ENCODE peak calls at places on chromosomes 3 and 15, in four cellular contexts. D is skeletal muscle cell; M is HT1080; G is activated naive CD4-positive, alpha-beta T cell. O is an unnamed sample.
A peak's percentile ranks its signal among the peaks of the same experiment; 100 is the strongest.

GRCh38 chr15:31437686-31438085 is 111.1 kb downstream of the KLF13 start:
- DNase-seq in D (no peak), M (no peak), G (no peak), O (no peak)

GRCh38 chr3:16311960-16312451 is 47.0 kb downstream of the OXNAD1 start:
- DNase-seq in D (no peak), M (peak; percentile 55), G (peak; percentile 36), O (no peak)

GRCh38 chr3:172154768-172155649 is 115.6 kb downstream of the FNDC3B start:
- DNase-seq in D (no peak), M (no peak), G (no peak), O (no peak)

GRCh38 chr15:25763206-25763880 is 99.8 kb downstream of the ATP10A start:
- DNase-seq in D (no peak), M (peak; percentile 47), G (no peak), O (no peak)

GRCh38 chr3:78605178-78605577 is 1162.6 kb downstream of the ROBO1 start:
- DNase-seq in D (no peak), M (no peak), G (no peak), O (no peak)

GRCh38 chr3:170044280-170044679 is 6.5 kb downstream of the GPR160 start:
- DNase-seq in D (no peak), M (no peak), G (no peak), O (no peak)

GRCh38 chr3:30393079-30393478 is 213.3 kb upstream of the TGFBR2 start:
- DNase-seq in D (no peak), M (no peak), G (no peak), O (no peak)

GRCh38 chr3:112747624-112748023 is 99.0 kb downstream of the CD200R1L start:
- DNase-seq in D (no peak), M (no peak), G (no peak), O (no peak)

GRCh38 chr3:176879710-176880109 is 317.6 kb downstream of the TBL1XR1 start:
- DNase-seq in D (no peak), M (no peak), G (no peak), O (no peak)

GRCh38 chr15:28903555-28903954 is 17.8 kb downstream of the APBA2 start:
- DNase-seq in D (no peak), M (no peak), G (no peak), O (no peak)

GRCh38 chr15:40460404-40460803 is 10.4 kb upstream of the CHST14 start:
- DNase-seq in D (no peak), M (no peak), G (no peak), O (no peak)

GRCh38 chr3:44419159-44419922 is 58.1 kb downstream of the ZNF445 start:
- DNase-seq in D (no peak), M (no peak), G (no peak), O (no peak)

GRCh38 chr3:8964436-8965370 is 1.4 kb upstream of the RAD18 start:
- DNase-seq in D (peak; percentile 49), M (peak; percentile 96), G (no peak), O (no peak)

GRCh38 chr15:37709669-37710068 is 224.8 kb upstream of the TMCO5A start:
- DNase-seq in D (no peak), M (no peak), G (no peak), O (no peak)

GRCh38 chr15:61195116-61196002 is 33.7 kb downstream of the RORA start:
- DNase-seq in D (peak; percentile 3), M (peak; percentile 54), G (no peak), O (no peak)

GRCh38 chr3:148646126-148646660 is 51.5 kb upstream of the AGTR1 start:
- DNase-seq in D (no peak), M (no peak), G (no peak), O (no peak)

GRCh38 chr15:89825264-89825940 is 10.8 kb upstream of the ANPEP start:
- DNase-seq in D (no peak), M (no peak), G (no peak), O (no peak)

GRCh38 chr3:102525624-102526023 is 90.8 kb downstream of the ZPLD1 start:
- DNase-seq in D (no peak), M (no peak), G (no peak), O (no peak)

GRCh38 chr3:50616003-50616769 is 765 bp upstream of the MAPKAPK3 start:
- DNase-seq in D (no peak), M (peak; percentile 78), G (peak; percentile 62), O (no peak)

GRCh38 chr15:35393403-35393802 is 152.6 kb downstream of the DPH6 start:
- DNase-seq in D (no peak), M (no peak), G (no peak), O (no peak)

GRCh38 chr3:13115616-13115910 is 42.3 kb upstream of the IQSEC1 start:
- DNase-seq in D (no peak), M (no peak), G (no peak), O (no peak)

GRCh38 chr3:161284989-161285388 is 63.9 kb downstream of the NMD3 start:
- DNase-seq in D (no peak), M (no peak), G (no peak), O (no peak)

GRCh38 chr3:118228151-118228550 is 806.5 kb downstream of the IGSF11 start:
- DNase-seq in D (no peak), M (no peak), G (no peak), O (no peak)

GRCh38 chr15:71084264-71084663 is 31.0 kb upstream of the THSD4 start:
- DNase-seq in D (no peak), M (no peak), G (no peak), O (no peak)

GRCh38 chr15:97196066-97197027 is 764.2 kb upstream of the ARRDC4 start:
- DNase-seq in D (no peak), M (no peak), G (no peak), O (no peak)

GRCh38 chr15:77292924-77293558 is 126.9 kb downstream of the PEAK1 start:
- DNase-seq in D (no peak), M (no peak), G (no peak), O (no peak)

GRCh38 chr3:42498034-42498433 is 4.4 kb upstream of the VIPR1 start:
- DNase-seq in D (no peak), M (no peak), G (no peak), O (no peak)

GRCh38 chr3:123157598-123158287 is 44.0 kb upstream of the SEC22A start:
- DNase-seq in D (no peak), M (no peak), G (no peak), O (no peak)

GRCh38 chr3:52834871-52835501 is at the start of gene MUSTN1:
- DNase-seq in D (peak; percentile 19), M (no peak), G (no peak), O (no peak)

GRCh38 chr3:129824926-129825541 is 68.5 kb downstream of the TMCC1 start:
- DNase-seq in D (no peak), M (peak; percentile 56), G (no peak), O (no peak)

GRCh38 chr15:91752081-91752810 is 101.3 kb upstream of the SLCO3A1 start:
- DNase-seq in D (no peak), M (no peak), G (no peak), O (no peak)

GRCh38 chr15:82549199-82549665 is 9.0 kb upstream of the RPS17 start:
- DNase-seq in D (no peak), M (no peak), G (no peak), O (no peak)

GRCh38 chr3:127991251-127991650 is 61.0 kb upstream of the SEC61A1 start:
- DNase-seq in D (no peak), M (no peak), G (no peak), O (no peak)

GRCh38 chr3:159532577-159532976 is 456.1 kb upstream of the IL12A start:
- DNase-seq in D (no peak), M (peak; percentile 53), G (no peak), O (no peak)

GRCh38 chr3:4976109-4976508 is 3.1 kb upstream of the BHLHE40 start:
- DNase-seq in D (no peak), M (peak; percentile 56), G (no peak), O (no peak)